ENCODE peak calls at places on chromosomes 12 and 14, in six cellular contexts. H, R, Y, K, Z and M are unnamed samples.

GRCh38 chr14:57136669-57137068 is 132.0 kb downstream of the EXOC5 start:
- DNase-seq in H (no peak), R (no peak), Y (no peak), K (peak; percentile 49), Z (no peak), M (no peak)

GRCh38 chr14:53043107-53043704 is 92.4 kb upstream of the FERMT2 start:
- DNase-seq in H (no peak), R (no peak), Y (peak; percentile 57), K (no peak), Z (no peak), M (no peak)

GRCh38 chr12:19154696-19155095 is 25.2 kb downstream of the PLEKHA5 start:
- DNase-seq in H (no peak), R (no peak), Y (no peak), K (no peak), Z (no peak), M (no peak)

GRCh38 chr12:99505805-99506204 is 141.7 kb upstream of the GARIN6 start:
- DNase-seq in H (peak; percentile 52), R (no peak), Y (no peak), K (no peak), Z (no peak), M (no peak)

GRCh38 chr12:96710127-96710745 is 196.8 kb upstream of the NEDD1 start:
- DNase-seq in H (no peak), R (no peak), Y (no peak), K (peak; percentile 84), Z (no peak), M (no peak)

GRCh38 chr12:89082354-89082753 is 269.9 kb downstream of the DUSP6 start:
- DNase-seq in H (peak; percentile 40), R (no peak), Y (peak; percentile 58), K (no peak), Z (no peak), M (no peak)

GRCh38 chr12:119463211-119463914 is 128.8 kb downstream of the CCDC60 start:
- DNase-seq in H (no peak), R (no peak), Y (no peak), K (no peak), Z (no peak), M (no peak)

GRCh38 chr12:117045175-117045997 is 53.8 kb downstream of the TESC start:
- DNase-seq in H (no peak), R (no peak), Y (no peak), K (peak; percentile 66), Z (no peak), M (no peak)

GRCh38 chr14:54866588-54866987 is 36.0 kb downstream of the GCH1 start:
- DNase-seq in H (no peak), R (no peak), Y (peak; percentile 20), K (no peak), Z (no peak), M (no peak)

GRCh38 chr12:111673503-111673902 is 12.3 kb downstream of the BRAP start:
- DNase-seq in H (peak; percentile 22), R (no peak), Y (peak; percentile 59), K (no peak), Z (no peak), M (no peak)

GRCh38 chr14:66974397-66975025 is 214.7 kb upstream of the GARIN2 start:
- DNase-seq in H (peak; percentile 7), R (no peak), Y (peak; percentile 69), K (no peak), Z (no peak), M (no peak)

GRCh38 chr12:27975222-27976136 is 2.9 kb upstream of the PTHLH start:
- DNase-seq in H (peak; percentile 72), R (no peak), Y (peak; percentile 67), K (peak; percentile 90), Z (peak; percentile 36), M (no peak)

GRCh38 chr12:65986047-65986446 is 144.5 kb downstream of the LLPH start:
- DNase-seq in H (no peak), R (no peak), Y (peak; percentile 15), K (no peak), Z (no peak), M (no peak)

DNA sequence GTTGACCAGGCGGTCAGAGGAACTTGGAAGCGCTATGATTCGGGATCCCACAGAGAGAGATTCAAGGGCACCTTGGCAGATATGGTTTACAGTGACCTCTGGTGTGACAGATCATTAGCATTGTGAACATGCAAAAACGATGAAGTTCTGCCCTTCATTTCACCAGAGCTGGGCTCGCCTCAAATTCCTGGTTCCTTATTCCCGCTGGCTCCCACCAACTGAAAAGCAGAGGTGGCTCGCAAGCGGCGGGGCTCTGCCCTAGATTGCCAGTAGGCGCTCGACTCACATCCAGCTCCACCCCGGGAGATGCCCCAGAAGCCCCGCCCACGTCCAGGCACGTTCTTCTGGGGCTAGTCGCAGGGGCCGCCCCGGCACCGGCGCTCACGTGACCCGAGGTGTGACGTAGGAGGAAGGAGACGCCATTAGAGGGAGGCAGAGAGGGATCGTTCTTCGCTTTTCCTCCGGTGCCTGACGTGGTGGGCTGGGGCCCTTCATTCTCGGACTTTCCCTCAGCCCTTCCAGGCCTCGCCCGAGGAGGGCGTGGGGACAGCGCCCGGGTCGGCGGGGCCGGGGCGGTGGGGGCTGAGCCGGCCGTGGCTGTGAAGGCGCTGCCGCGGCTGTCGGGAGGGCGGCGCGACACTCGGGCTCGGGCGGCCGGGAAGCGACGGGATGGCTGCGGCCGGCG is at the start of gene RAB21:
- DNase-seq in H (peak; percentile 97), R (peak; percentile 92), Y (peak; percentile 97), K (peak; percentile 100), Z (peak; percentile 98), M (peak; percentile 99)
- TF ChIP-seq CTCF in H (peak; percentile 32), R (no peak), Y (peak; percentile 32), K (peak; percentile 54), Z (peak; percentile 18), M (peak; percentile 6)

DNA sequence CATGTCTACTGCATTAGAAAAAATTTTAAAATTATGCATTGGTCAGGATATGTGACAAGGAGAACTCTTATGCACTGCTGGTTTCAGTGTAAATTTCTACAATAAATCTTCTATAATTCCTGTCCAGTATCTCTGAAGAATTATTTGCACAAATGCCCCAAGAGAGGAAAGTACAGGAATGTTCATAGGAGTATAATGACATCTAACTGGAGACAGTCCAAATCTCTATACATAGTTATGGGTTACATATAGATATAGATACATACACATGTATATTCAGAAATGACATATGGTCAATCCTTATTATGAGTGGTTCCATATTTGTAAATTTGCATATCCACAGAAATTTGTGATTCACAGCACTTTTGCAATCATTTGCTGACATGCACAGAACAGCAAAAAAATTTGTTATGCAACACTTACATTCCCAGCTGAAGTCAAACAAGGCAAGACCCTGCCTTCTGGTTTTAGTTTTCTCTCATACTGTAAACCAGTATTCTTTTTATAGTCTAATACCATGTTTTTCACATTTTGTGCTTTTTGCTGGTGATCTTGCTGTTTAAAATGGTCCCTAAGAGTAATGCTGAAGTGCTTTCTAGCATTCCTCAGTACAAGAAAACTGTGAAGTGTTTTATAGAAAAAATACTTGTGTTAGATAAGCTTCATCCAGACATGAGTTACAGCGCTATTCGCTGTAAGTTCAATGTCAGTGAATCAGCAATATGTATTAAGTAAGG is 103.7 kb downstream of the SLC16A7 start:
- DNase-seq in H (peak; percentile 13), R (peak; percentile 26), Y (peak; percentile 92), K (no peak), Z (no peak), M (peak; percentile 48)
- TF ChIP-seq CTCF in H (no peak), R (no peak), Y (no peak), K (no peak), Z (no peak), M (no peak)

GRCh38 chr12:25808604-25809003 is 149.9 kb upstream of the RASSF8 start:
- DNase-seq in H (no peak), R (no peak), Y (no peak), K (no peak), Z (no peak), M (no peak)
- TF ChIP-seq CTCF in H (no peak), R (no peak), Y (no peak), K (no peak), Z (no peak), M (no peak)

DNA sequence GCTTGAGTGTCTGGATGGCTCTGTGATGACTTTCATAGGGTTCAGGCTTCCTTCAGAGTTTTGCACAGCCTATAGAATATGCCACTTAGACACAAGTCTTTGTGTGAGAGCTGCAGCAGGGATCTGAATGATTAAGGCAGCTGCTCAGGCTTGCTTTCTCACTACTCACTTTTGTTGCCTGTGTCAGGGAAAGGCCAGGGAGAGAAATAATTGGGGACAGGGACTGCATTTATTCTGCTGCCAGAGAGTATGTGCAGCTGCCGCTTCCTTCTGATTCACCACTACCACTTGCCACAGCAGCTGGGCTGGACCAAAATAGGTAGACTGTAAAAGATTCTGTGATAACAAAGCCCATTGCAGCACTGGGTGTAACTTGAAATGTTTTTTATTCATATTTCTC is 49.7 kb downstream of the TRMT5 start:
- DNase-seq in H (peak; percentile 20), R (no peak), Y (no peak), K (no peak), Z (no peak), M (no peak)
- TF ChIP-seq CTCF in H (no peak), R (no peak), Y (no peak), K (no peak), Z (no peak), M (no peak)

GRCh38 chr14:22821193-22822016 is 6.2 kb upstream of the SLC7A7 start:
- DNase-seq in H (peak; percentile 42), R (no peak), Y (no peak), K (peak; percentile 78), Z (peak; percentile 67), M (no peak)
- TF ChIP-seq CTCF in H (no peak), R (no peak), Y (no peak), K (no peak), Z (no peak), M (no peak)

GRCh38 chr14:106493962-106494823 is 967.8 kb downstream of the TMEM121 start:
- DNase-seq in H (no peak), R (no peak), Y (no peak), K (no peak), Z (no peak), M (no peak)

GRCh38 chr14:106490442-106490841 is 964.1 kb downstream of the TMEM121 start:
- DNase-seq in H (no peak), R (no peak), Y (no peak), K (no peak), Z (no peak), M (no peak)

GRCh38 chr14:106489112-106489881 is 962.9 kb downstream of the TMEM121 start:
- DNase-seq in H (no peak), R (no peak), Y (no peak), K (no peak), Z (no peak), M (no peak)

GRCh38 chr14:106488293-106488692 is 961.9 kb downstream of the TMEM121 start:
- DNase-seq in H (no peak), R (no peak), Y (no peak), K (no peak), Z (no peak), M (no peak)

GRCh38 chr14:106491851-106492250 is 965.5 kb downstream of the TMEM121 start:
- DNase-seq in H (no peak), R (no peak), Y (peak; percentile 25), K (peak; percentile 59), Z (no peak), M (no peak)
- TF ChIP-seq CTCF in H (peak; percentile 22), R (no peak), Y (peak; percentile 39), K (peak; percentile 51), Z (no peak), M (peak; percentile 61)

DNA sequence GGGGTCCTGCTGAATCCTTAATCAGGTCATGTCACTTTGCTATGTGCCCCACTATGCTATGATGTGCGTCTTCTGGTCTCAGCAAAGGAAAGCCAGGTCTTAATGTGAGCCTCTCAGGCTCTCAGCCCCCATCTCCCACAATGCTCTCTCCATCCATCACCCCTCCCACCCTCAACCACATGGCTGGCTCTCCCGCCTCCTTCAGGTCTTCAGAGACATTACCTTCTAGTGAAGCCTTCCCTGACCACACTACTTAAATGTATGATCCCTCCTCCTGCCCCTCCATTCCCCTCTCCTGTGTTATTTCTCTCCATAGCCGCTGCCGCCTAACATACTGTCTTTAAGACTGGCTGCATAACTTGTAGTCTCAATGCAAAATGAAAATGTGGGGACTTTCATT is 50.5 kb downstream of the KRT80 start:
- DNase-seq in H (no peak), R (no peak), Y (no peak), K (peak; percentile 80), Z (no peak), M (no peak)
- TF ChIP-seq CTCF in H (peak; percentile 10), R (no peak), Y (no peak), K (peak; percentile 67), Z (no peak), M (no peak)